ENCODE peak calls at places on chromosomes 11 and 22, in seven cellular contexts. A, E, U, Z, Q, R and V are unnamed samples.

GRCh38 chr11:69848196-69848595 is 29.0 kb upstream of the FGF3 start:
- DNase-seq in Z (no peak), U (no peak), A (no peak), E (no peak), R (no peak), Q (no peak), V (no peak)

GRCh38 chr11:74019860-74020259 is 11.0 kb upstream of the UCP3 start:
- DNase-seq in R (no peak), Q (no peak), A (peak), U (no peak), Z (no peak), E (no peak), V (no peak)

GRCh38 chr11:63999349-64000025 is 13.2 kb downstream of the OTUB1 start:
- DNase-seq in Z (peak), U (no peak), A (no peak), Q (no peak), E (peak), R (no peak), V (no peak)

GRCh38 chr11:46332568-46333128 is 14.6 kb upstream of the DGKZ start:
- DNase-seq in R (no peak), U (no peak), A (no peak), Q (no peak), E (no peak), Z (no peak), V (no peak)

GRCh38 chr11:72418834-72419560 is 15.3 kb downstream of the CLPB start:
- DNase-seq in Q (no peak), R (no peak), U (no peak), A (peak), Z (no peak), E (no peak), V (no peak)

GRCh38 chr22:38172489-38173155 is 9.0 kb downstream of the PLA2G6 start:
- DNase-seq in R (no peak), A (peak), E (peak), Z (no peak), Q (no peak), U (peak), V (no peak)

GRCh38 chr22:46056169-46057041 is 79.4 kb upstream of the WNT7B start:
- DNase-seq in A (peak), E (peak), U (no peak), R (no peak), Z (no peak), Q (no peak), V (no peak)

GRCh38 chr11:32436751-32437405 is 1.5 kb upstream of the WT1 start:
- DNase-seq in Q (no peak), Z (no peak), E (peak), U (no peak), R (no peak), A (no peak), V (no peak)

GRCh38 chr22:45743687-45744086 is 72.1 kb downstream of the ATXN10 start:
- DNase-seq in A (no peak), R (no peak), Z (no peak), U (no peak), E (no peak), Q (no peak), V (no peak)

GRCh38 chr11:71425851-71426250 is 22.3 kb downstream of the DHCR7 start:
- DNase-seq in E (no peak), A (no peak), R (no peak), Q (no peak), U (no peak), Z (no peak), V (no peak)

GRCh38 chr11:125081098-125081798 is 18.1 kb downstream of the SLC37A2 start:
- DNase-seq in Q (no peak), Z (no peak), U (no peak), A (no peak), E (no peak), R (no peak), V (no peak)

GRCh38 chr11:56905936-56906335 is 82.8 kb upstream of the OR5AK2 start:
- DNase-seq in Q (no peak), A (no peak), Z (no peak), E (no peak), U (no peak), R (no peak), V (no peak)

GRCh38 chr11:2940166-2940929 is 11.1 kb upstream of the PHLDA2 start:
- DNase-seq in R (no peak), A (peak), U (no peak), Z (no peak), Q (peak), E (peak), V (no peak)

GRCh38 chr22:35484651-35485372 is 55.8 kb upstream of the RASD2 start:
- DNase-seq in A (no peak), E (no peak), Z (no peak), Q (no peak), U (no peak), R (no peak), V (no peak)

GRCh38 chr11:86951706-86952105 is 3.5 kb downstream of the FZD4 start:
- DNase-seq in R (no peak), A (no peak), U (no peak), Z (no peak), E (no peak), Q (no peak), V (no peak)

GRCh38 chr11:105701098-105701497 is 91.2 kb downstream of the GRIA4 start:
- DNase-seq in A (no peak), Z (no peak), U (no peak), Q (no peak), R (no peak), E (no peak), V (no peak)

GRCh38 chr11:114060402-114061052 is 1.0 kb downstream of the ZBTB16 start:
- DNase-seq in E (no peak), R (no peak), U (no peak), Z (no peak), Q (no peak), A (no peak), V (no peak)

GRCh38 chr11:44564653-44565007 is 833 bp upstream of the CD82 start:
- DNase-seq in Z (no peak), U (peak), Q (no peak), E (no peak), R (no peak), A (peak), V (peak)
- H3K4me3 ChIP-seq in Z (peak), U (peak), Q (peak), E (peak), R (peak), A (peak), V (peak)

GRCh38 chr11:35178067-35178805 is 39.3 kb downstream of the CD44 start:
- DNase-seq in U (no peak), E (no peak), Q (no peak), A (no peak), Z (no peak), R (no peak), V (no peak)

GRCh38 chr11:35178862-35179261 is 39.9 kb downstream of the CD44 start:
- DNase-seq in A (no peak), R (no peak), E (no peak), Z (no peak), Q (no peak), U (no peak), V (no peak)

GRCh38 chr11:35182317-35182939 is 43.5 kb downstream of the CD44 start:
- DNase-seq in Q (no peak), Z (no peak), E (no peak), A (no peak), U (no peak), R (no peak), V (no peak)

GRCh38 chr11:35179466-35180135 is 40.6 kb downstream of the CD44 start:
- DNase-seq in E (no peak), U (no peak), R (no peak), Q (no peak), Z (no peak), A (no peak), V (no peak)

GRCh38 chr11:35180311-35181233 is 41.6 kb downstream of the CD44 start:
- DNase-seq in A (no peak), U (no peak), R (no peak), Q (no peak), E (no peak), Z (no peak), V (no peak)
- H3K27ac ChIP-seq in A (peak), U (peak), R (no peak), Q (peak), E (peak), Z (peak), V (peak)

GRCh38 chr11:12098601-12099000 is 11.8 kb upstream of the MICAL2 start:
- DNase-seq in E (no peak), Q (no peak), A (no peak), U (no peak), R (no peak), Z (no peak), V (no peak)

GRCh38 chr11:12091957-12092558 is 18.3 kb upstream of the MICAL2 start:
- DNase-seq in U (no peak), Q (no peak), A (no peak), R (no peak), Z (no peak), E (no peak), V (no peak)

GRCh38 chr11:12099132-12099873 is 11.1 kb upstream of the MICAL2 start:
- DNase-seq in E (no peak), U (no peak), Q (no peak), A (no peak), R (no peak), Z (no peak), V (no peak)

GRCh38 chr11:12092714-12093113 is 17.7 kb upstream of the MICAL2 start:
- DNase-seq in Q (no peak), R (no peak), U (no peak), E (no peak), Z (no peak), A (no peak), V (no peak)

DNA sequence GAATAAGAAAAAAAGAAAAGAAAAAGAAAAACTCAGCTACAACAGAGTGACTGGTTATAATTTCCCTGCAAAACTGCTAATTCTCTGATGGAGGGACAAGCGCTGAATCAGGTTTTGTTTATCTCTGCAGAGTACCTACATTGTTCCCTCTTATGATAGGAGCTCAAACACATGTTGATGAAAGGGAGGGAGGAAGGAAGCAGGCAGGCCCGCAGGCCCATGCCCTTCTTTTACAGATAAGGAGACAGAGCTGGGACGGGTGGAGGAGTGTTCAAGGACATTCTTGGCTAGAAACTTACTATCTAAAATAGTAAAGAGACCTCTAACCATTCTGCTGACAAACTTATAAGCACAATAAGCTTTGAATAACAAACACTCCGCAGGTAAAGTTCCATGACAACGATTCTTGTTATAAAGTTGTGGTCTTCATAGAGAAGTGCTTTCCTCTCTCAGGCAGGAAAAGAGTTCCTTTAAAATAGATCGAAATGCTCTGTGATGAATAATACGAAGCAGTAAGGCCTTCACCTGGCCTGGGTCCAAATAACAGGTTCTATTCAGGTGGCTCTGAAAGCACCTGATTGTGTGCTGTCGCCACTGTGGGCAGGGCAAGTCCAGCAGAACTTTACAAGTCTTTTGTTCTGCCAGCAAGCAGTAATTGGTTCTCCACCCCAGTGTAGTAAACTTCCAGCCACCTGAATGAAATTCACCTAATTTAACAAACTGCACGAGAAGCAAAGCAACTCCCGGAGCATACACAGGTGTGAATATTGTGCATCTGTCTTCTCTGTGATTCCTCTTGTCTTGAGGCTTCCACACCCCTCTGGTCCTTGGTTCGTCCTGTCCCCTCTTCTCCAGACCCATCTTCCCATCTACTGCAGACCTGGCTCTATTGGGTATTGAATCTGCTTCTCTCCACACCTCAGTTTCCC is 15.3 kb upstream of the MICAL2 start:
- DNase-seq in E (no peak), R (no peak), U (no peak), A (no peak), Z (no peak), Q (no peak), V (no peak)
- H3K4me3 ChIP-seq in E (no peak), R (no peak), U (no peak), A (no peak), Z (no peak), Q (no peak), V (no peak)

GRCh38 chr22:28978158-28978557 is 83.5 kb downstream of the C22orf31 start:
- DNase-seq in Q (peak), Z (no peak), A (no peak), U (no peak), E (peak), R (no peak), V (no peak)

GRCh38 chr22:28978863-28979799 is 82.5 kb downstream of the C22orf31 start:
- DNase-seq in A (no peak), Z (no peak), R (no peak), E (no peak), U (no peak), Q (no peak), V (no peak)

GRCh38 chr22:28977481-28977971 is 84.1 kb downstream of the C22orf31 start:
- DNase-seq in U (no peak), Z (no peak), A (no peak), E (no peak), R (no peak), Q (peak), V (no peak)

GRCh38 chr22:28976588-28976987 is 85.0 kb downstream of the C22orf31 start:
- DNase-seq in A (no peak), R (no peak), Q (peak), E (no peak), Z (no peak), U (no peak), V (peak)

GRCh38 chr22:28977050-28977449 is 84.6 kb downstream of the C22orf31 start:
- DNase-seq in Q (no peak), U (no peak), A (no peak), Z (no peak), R (no peak), E (no peak), V (no peak)
- H3K27ac ChIP-seq in Q (peak), U (peak), A (no peak), Z (no peak), R (no peak), E (peak), V (no peak)

GRCh38 chr11:117094776-117095175 is 3.5 kb downstream of the SIK3 start:
- DNase-seq in E (no peak), Z (no peak), A (no peak), Q (no peak), U (no peak), R (no peak), V (no peak)
- H3K4me3 ChIP-seq in E (no peak), Z (peak), A (peak), Q (no peak), U (no peak), R (no peak), V (no peak)

GRCh38 chr11:10407055-10407454 is 48.0 kb upstream of the AMPD3 start:
- DNase-seq in A (no peak), R (no peak), U (no peak), E (no peak), Q (peak), Z (no peak), V (no peak)
- H3K27ac ChIP-seq in A (no peak), R (no peak), U (no peak), E (no peak), Q (peak), Z (no peak), V (no peak)